ENCODE peak calls at places on chromosomes 13 and 19, in seven cellular contexts. One of them, this sample, is unnamed. For H3K4me1, the result is how much of the 10 kb centered on the place peaks cover.

GRCh38 chr19:10009269-10009665 is 1.0 kb downstream of the COL5A3 start:
- DNase-seq in H9: peak
- DNase-seq in endodermal cell: peak
- DNase-seq in BE2C: no peak
- DNase-seq in ovary: peak
- DNase-seq in transverse colon: peak
- DNase-seq in CD8-positive, alpha-beta T cell: peak
- DNase-seq in this sample: peak

GRCh38 chr19:52991484-52991883 is 22.2 kb upstream of the ERVV-1 start:
- DNase-seq in H9: no peak
- DNase-seq in CD8-positive, alpha-beta T cell: no peak
- DNase-seq in transverse colon: no peak
- DNase-seq in endodermal cell: no peak
- DNase-seq in ovary: no peak
- DNase-seq in BE2C: no peak
- DNase-seq in this sample: peak

GRCh38 chr19:33048806-33049676 is 15.6 kb downstream of the RHPN2 start:
- DNase-seq in BE2C: no peak
- DNase-seq in CD8-positive, alpha-beta T cell: no peak
- DNase-seq in transverse colon: no peak
- DNase-seq in endodermal cell: no peak
- DNase-seq in ovary: no peak
- DNase-seq in H9: no peak
- DNase-seq in this sample: no peak

GRCh38 chr13:40980466-40980865 is 38.6 kb downstream of the ELF1 start:
- DNase-seq in CD8-positive, alpha-beta T cell: no peak
- DNase-seq in transverse colon: no peak
- DNase-seq in H9: no peak
- DNase-seq in endodermal cell: no peak
- DNase-seq in BE2C: no peak
- DNase-seq in ovary: no peak
- DNase-seq in this sample: no peak

GRCh38 chr19:41064974-41065569 is 23.2 kb upstream of the CYP2A13 start:
- DNase-seq in CD8-positive, alpha-beta T cell: no peak
- DNase-seq in BE2C: no peak
- DNase-seq in transverse colon: no peak
- DNase-seq in H9: peak
- DNase-seq in ovary: no peak
- DNase-seq in endodermal cell: peak
- DNase-seq in this sample: no peak

GRCh38 chr19:45404557-45405434 is at the start of gene PPP1R13L:
- DNase-seq in ovary: peak
- DNase-seq in transverse colon: peak
- DNase-seq in BE2C: peak
- DNase-seq in endodermal cell: peak
- DNase-seq in CD8-positive, alpha-beta T cell: no peak
- DNase-seq in H9: peak
- DNase-seq in this sample: peak

GRCh38 chr13:110719036-110719710 is 5.7 kb downstream of the ING1 start:
- DNase-seq in transverse colon: no peak
- DNase-seq in CD8-positive, alpha-beta T cell: no peak
- DNase-seq in BE2C: no peak
- DNase-seq in ovary: peak
- DNase-seq in endodermal cell: no peak
- DNase-seq in H9: no peak
- DNase-seq in this sample: no peak

GRCh38 chr19:10112895-10113591 is 1.6 kb downstream of the P2RY11 start:
- DNase-seq in CD8-positive, alpha-beta T cell: peak
- DNase-seq in ovary: no peak
- DNase-seq in transverse colon: peak
- DNase-seq in endodermal cell: peak
- DNase-seq in H9: peak
- DNase-seq in BE2C: peak
- DNase-seq in this sample: peak

GRCh38 chr19:7397687-7398086 is 49.0 kb downstream of the ARHGEF18 start:
- DNase-seq in BE2C: no peak
- DNase-seq in CD8-positive, alpha-beta T cell: no peak
- DNase-seq in endodermal cell: no peak
- DNase-seq in H9: no peak
- DNase-seq in ovary: no peak
- DNase-seq in transverse colon: no peak
- DNase-seq in this sample: no peak

GRCh38 chr19:33394006-33394722 is 20.7 kb downstream of the CEBPG start:
- DNase-seq in transverse colon: no peak
- DNase-seq in CD8-positive, alpha-beta T cell: no peak
- DNase-seq in endodermal cell: no peak
- DNase-seq in BE2C: peak
- DNase-seq in H9: no peak
- DNase-seq in ovary: peak
- DNase-seq in this sample: no peak

GRCh38 chr13:49792550-49793324 is at the start of gene KPNA3:
- DNase-seq in endodermal cell: peak
- DNase-seq in CD8-positive, alpha-beta T cell: peak
- DNase-seq in transverse colon: peak
- DNase-seq in BE2C: peak
- DNase-seq in H9: peak
- DNase-seq in ovary: peak
- DNase-seq in this sample: peak

GRCh38 chr13:36891752-36892151 is 28.3 kb downstream of the SMAD9 start:
- DNase-seq in transverse colon: no peak
- DNase-seq in ovary: no peak
- DNase-seq in CD8-positive, alpha-beta T cell: no peak
- DNase-seq in BE2C: no peak
- DNase-seq in endodermal cell: no peak
- DNase-seq in H9: no peak
- DNase-seq in this sample: no peak

GRCh38 chr19:5655412-5655811 is 24.9 kb downstream of the MICOS13 start:
- DNase-seq in H9: no peak
- DNase-seq in ovary: no peak
- DNase-seq in endodermal cell: no peak
- DNase-seq in CD8-positive, alpha-beta T cell: no peak
- DNase-seq in BE2C: no peak
- DNase-seq in transverse colon: no peak
- DNase-seq in this sample: no peak

DNA sequence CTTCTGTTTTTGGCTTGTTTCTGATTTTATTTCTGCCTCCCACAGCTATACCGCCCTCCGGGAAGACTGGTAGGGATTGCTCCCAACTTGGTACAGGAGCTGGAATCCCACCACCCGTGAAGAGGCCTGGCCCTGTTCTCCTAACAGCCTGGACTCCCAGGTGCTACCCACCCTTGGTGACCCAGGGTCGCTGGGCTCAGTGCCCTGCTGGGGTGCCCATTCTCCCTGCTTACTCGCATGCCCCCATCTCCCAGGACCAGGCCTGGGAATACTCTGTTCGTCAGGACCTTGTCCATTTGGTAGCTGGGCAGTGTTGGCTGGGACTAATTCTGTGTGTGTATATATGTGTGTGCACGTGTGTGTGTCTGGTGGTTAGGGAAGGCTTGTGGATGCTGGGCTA is 41.0 kb upstream of the TMTC4 start:
- DNase-seq in endodermal cell: no peak
- DNase-seq in H9: no peak
- DNase-seq in BE2C: no peak
- DNase-seq in ovary: no peak
- DNase-seq in transverse colon: no peak
- DNase-seq in CD8-positive, alpha-beta T cell: no peak
- DNase-seq in this sample: no peak
- H3K4me1 ChIP-seq in endodermal cell: under half
- H3K4me1 ChIP-seq in H9: under half
- H3K4me1 ChIP-seq in BE2C: under half
- H3K4me1 ChIP-seq in ovary: under half
- H3K4me1 ChIP-seq in transverse colon: under half
- H3K4me1 ChIP-seq in CD8-positive, alpha-beta T cell: under half
- H3K4me1 ChIP-seq in this sample: under half

DNA sequence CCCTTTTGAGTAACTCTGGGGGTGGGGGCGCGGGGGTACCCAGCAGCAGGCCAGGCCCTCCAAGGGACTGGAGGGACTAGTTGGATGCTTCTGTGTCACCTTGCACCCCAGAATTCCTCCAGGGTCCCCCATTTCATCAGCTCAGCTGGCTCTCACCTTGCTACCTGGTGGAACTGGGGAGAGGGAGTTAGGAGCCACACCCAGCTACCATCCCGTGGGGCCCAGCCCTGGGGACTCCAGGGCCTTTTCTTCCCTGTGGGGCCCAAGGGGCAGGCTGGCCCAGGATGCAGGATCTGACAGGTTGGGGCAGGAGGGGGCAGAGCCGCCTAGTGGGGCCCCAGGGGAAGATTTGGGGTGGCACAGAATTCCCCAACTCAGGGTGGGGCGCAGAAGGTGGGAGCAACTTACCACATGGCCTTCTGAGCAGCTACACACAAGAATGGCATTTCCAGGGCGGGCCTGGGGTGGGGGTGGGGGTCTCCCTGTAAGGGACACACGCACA is 32.8 kb upstream of the NANOS3 start:
- DNase-seq in H9: no peak
- DNase-seq in CD8-positive, alpha-beta T cell: no peak
- DNase-seq in endodermal cell: no peak
- DNase-seq in ovary: peak
- DNase-seq in BE2C: no peak
- DNase-seq in transverse colon: no peak
- DNase-seq in this sample: no peak
- H3K4me1 ChIP-seq in H9: under half
- H3K4me1 ChIP-seq in CD8-positive, alpha-beta T cell: half or more
- H3K4me1 ChIP-seq in endodermal cell: under half
- H3K4me1 ChIP-seq in ovary: under half
- H3K4me1 ChIP-seq in BE2C: under half
- H3K4me1 ChIP-seq in transverse colon: half or more
- H3K4me1 ChIP-seq in this sample: under half

GRCh38 chr19:18156268-18156667 is 3.3 kb downstream of the PIK3R2 start:
- DNase-seq in BE2C: no peak
- DNase-seq in H9: no peak
- DNase-seq in CD8-positive, alpha-beta T cell: no peak
- DNase-seq in transverse colon: no peak
- DNase-seq in endodermal cell: no peak
- DNase-seq in ovary: no peak
- DNase-seq in this sample: peak
- H3K4me1 ChIP-seq in BE2C: under half
- H3K4me1 ChIP-seq in H9: under half
- H3K4me1 ChIP-seq in CD8-positive, alpha-beta T cell: under half
- H3K4me1 ChIP-seq in transverse colon: half or more
- H3K4me1 ChIP-seq in endodermal cell: under half
- H3K4me1 ChIP-seq in ovary: under half
- H3K4me1 ChIP-seq in this sample: half or more

DNA sequence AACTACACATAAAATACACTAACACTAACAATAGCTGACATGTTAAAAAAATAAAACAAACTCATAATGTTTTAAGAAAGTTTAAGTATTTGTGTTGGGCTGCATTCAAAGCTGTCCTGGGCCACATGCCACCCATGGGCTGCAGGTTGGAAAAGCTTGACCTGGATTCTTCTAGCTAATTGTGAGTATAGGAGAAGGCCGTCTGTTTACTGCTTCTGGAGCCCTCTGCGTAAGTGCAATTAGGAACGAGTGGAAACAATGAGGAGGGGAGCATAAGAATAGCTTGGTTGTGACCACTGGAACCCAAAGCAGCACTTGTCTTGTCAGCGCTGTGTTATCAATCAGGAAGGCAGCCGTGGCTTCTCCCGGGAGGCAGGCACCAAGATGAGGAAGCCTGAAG is 110.4 kb upstream of the MBNL2 start:
- DNase-seq in H9: no peak
- DNase-seq in endodermal cell: no peak
- DNase-seq in BE2C: no peak
- DNase-seq in CD8-positive, alpha-beta T cell: no peak
- DNase-seq in transverse colon: no peak
- DNase-seq in ovary: no peak
- DNase-seq in this sample: no peak
- H3K4me1 ChIP-seq in H9: under half
- H3K4me1 ChIP-seq in endodermal cell: under half
- H3K4me1 ChIP-seq in BE2C: under half
- H3K4me1 ChIP-seq in CD8-positive, alpha-beta T cell: under half
- H3K4me1 ChIP-seq in transverse colon: under half
- H3K4me1 ChIP-seq in ovary: under half
- H3K4me1 ChIP-seq in this sample: under half

DNA sequence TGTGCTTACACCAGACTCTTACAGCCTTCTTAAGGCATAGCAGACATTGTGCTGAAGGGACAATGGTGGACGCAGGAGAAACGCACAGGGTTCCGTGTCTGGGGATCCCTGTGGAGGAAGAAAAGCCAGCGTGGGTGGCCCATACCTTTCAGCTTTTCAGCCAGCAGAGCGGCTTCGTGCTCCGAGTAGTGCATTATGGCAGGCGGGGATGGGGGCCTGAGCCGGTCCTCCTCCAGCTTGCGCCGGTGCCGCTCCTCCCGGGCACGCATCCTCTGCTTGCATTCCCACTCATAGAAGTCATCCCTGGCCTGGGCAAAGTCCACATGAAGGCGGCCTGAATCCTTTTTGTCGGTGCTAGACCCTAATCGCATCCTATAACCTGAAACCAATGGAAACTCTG is 332.4 kb downstream of the DNAJC15 start:
- DNase-seq in CD8-positive, alpha-beta T cell: no peak
- DNase-seq in BE2C: no peak
- DNase-seq in ovary: no peak
- DNase-seq in H9: no peak
- DNase-seq in endodermal cell: no peak
- DNase-seq in transverse colon: no peak
- DNase-seq in this sample: no peak
- H3K4me1 ChIP-seq in CD8-positive, alpha-beta T cell: under half
- H3K4me1 ChIP-seq in BE2C: under half
- H3K4me1 ChIP-seq in ovary: under half
- H3K4me1 ChIP-seq in H9: under half
- H3K4me1 ChIP-seq in endodermal cell: under half
- H3K4me1 ChIP-seq in transverse colon: under half
- H3K4me1 ChIP-seq in this sample: under half

GRCh38 chr13:27696731-27697130 is 75.0 kb downstream of the POLR1D start:
- DNase-seq in ovary: no peak
- DNase-seq in transverse colon: no peak
- DNase-seq in endodermal cell: no peak
- DNase-seq in BE2C: no peak
- DNase-seq in H9: no peak
- DNase-seq in CD8-positive, alpha-beta T cell: no peak
- DNase-seq in this sample: no peak

GRCh38 chr13:27691207-27691606 is 69.5 kb downstream of the POLR1D start:
- DNase-seq in ovary: no peak
- DNase-seq in H9: no peak
- DNase-seq in BE2C: no peak
- DNase-seq in CD8-positive, alpha-beta T cell: no peak
- DNase-seq in endodermal cell: no peak
- DNase-seq in transverse colon: no peak
- DNase-seq in this sample: no peak
- H3K4me1 ChIP-seq in ovary: under half
- H3K4me1 ChIP-seq in H9: under half
- H3K4me1 ChIP-seq in BE2C: under half
- H3K4me1 ChIP-seq in CD8-positive, alpha-beta T cell: under half
- H3K4me1 ChIP-seq in endodermal cell: under half
- H3K4me1 ChIP-seq in transverse colon: under half
- H3K4me1 ChIP-seq in this sample: under half

GRCh38 chr13:19685034-19685433 is 51.6 kb downstream of the MPHOSPH8 start:
- DNase-seq in H9: no peak
- DNase-seq in endodermal cell: no peak
- DNase-seq in ovary: no peak
- DNase-seq in BE2C: no peak
- DNase-seq in transverse colon: peak
- DNase-seq in CD8-positive, alpha-beta T cell: no peak
- DNase-seq in this sample: no peak

GRCh38 chr13:19680751-19681150 is 47.3 kb downstream of the MPHOSPH8 start:
- DNase-seq in transverse colon: no peak
- DNase-seq in endodermal cell: no peak
- DNase-seq in ovary: no peak
- DNase-seq in BE2C: no peak
- DNase-seq in H9: no peak
- DNase-seq in CD8-positive, alpha-beta T cell: no peak
- DNase-seq in this sample: no peak

GRCh38 chr13:19681517-19681916 is 48.1 kb downstream of the MPHOSPH8 start:
- DNase-seq in CD8-positive, alpha-beta T cell: no peak
- DNase-seq in BE2C: no peak
- DNase-seq in endodermal cell: peak
- DNase-seq in transverse colon: no peak
- DNase-seq in ovary: no peak
- DNase-seq in H9: no peak
- DNase-seq in this sample: no peak

GRCh38 chr13:19685445-19685844 is 52.0 kb downstream of the MPHOSPH8 start:
- DNase-seq in H9: no peak
- DNase-seq in ovary: no peak
- DNase-seq in CD8-positive, alpha-beta T cell: no peak
- DNase-seq in transverse colon: no peak
- DNase-seq in endodermal cell: no peak
- DNase-seq in BE2C: no peak
- DNase-seq in this sample: no peak
- H3K4me1 ChIP-seq in H9: under half
- H3K4me1 ChIP-seq in ovary: under half
- H3K4me1 ChIP-seq in CD8-positive, alpha-beta T cell: under half
- H3K4me1 ChIP-seq in transverse colon: under half
- H3K4me1 ChIP-seq in endodermal cell: under half
- H3K4me1 ChIP-seq in BE2C: under half
- H3K4me1 ChIP-seq in this sample: under half

This sample was measured in adrenal gland.